ENCODE peak calls at places on chromosome 3, in seven cellular contexts. One of them, this sample, is unnamed.

GRCh38 chr3:69370156-69370944 is 15.5 kb downstream of the FRMD4B start:
- DNase-seq in NCI-H2081: peak
- DNase-seq in endothelial cell: no peak
- DNase-seq in frontal cortex: no peak
- DNase-seq in AG04450: no peak
- DNase-seq in stimulated activated CD4-positive, alpha-beta T cell treated with anti-CD3 and anti-CD28 coated beads, Interleukin-4, amount 100 ng/mL, for 1 hour: peak
- DNase-seq in pons: peak
- DNase-seq in this sample: no peak

GRCh38 chr3:195044411-195044810 is 226.5 kb downstream of the XXYLT1 start:
- DNase-seq in stimulated activated CD4-positive, alpha-beta T cell treated with anti-CD3 and anti-CD28 coated beads, Interleukin-4, amount 100 ng/mL, for 1 hour: no peak
- DNase-seq in AG04450: no peak
- DNase-seq in endothelial cell: no peak
- DNase-seq in frontal cortex: no peak
- DNase-seq in pons: no peak
- DNase-seq in NCI-H2081: no peak
- DNase-seq in this sample: no peak

GRCh38 chr3:100269410-100270217 is 8.8 kb downstream of the TBC1D23 start:
- DNase-seq in NCI-H2081: peak
- DNase-seq in endothelial cell: no peak
- DNase-seq in AG04450: peak
- DNase-seq in stimulated activated CD4-positive, alpha-beta T cell treated with anti-CD3 and anti-CD28 coated beads, Interleukin-4, amount 100 ng/mL, for 1 hour: no peak
- DNase-seq in pons: no peak
- DNase-seq in frontal cortex: no peak
- DNase-seq in this sample: peak

GRCh38 chr3:63937661-63938651 is 25.8 kb upstream of the SCAANT1 start:
- DNase-seq in stimulated activated CD4-positive, alpha-beta T cell treated with anti-CD3 and anti-CD28 coated beads, Interleukin-4, amount 100 ng/mL, for 1 hour: no peak
- DNase-seq in pons: no peak
- DNase-seq in frontal cortex: no peak
- DNase-seq in NCI-H2081: no peak
- DNase-seq in AG04450: no peak
- DNase-seq in endothelial cell: no peak
- DNase-seq in this sample: peak

GRCh38 chr3:58164199-58164879 is 46.4 kb downstream of the DNASE1L3 start:
- DNase-seq in endothelial cell: no peak
- DNase-seq in frontal cortex: no peak
- DNase-seq in stimulated activated CD4-positive, alpha-beta T cell treated with anti-CD3 and anti-CD28 coated beads, Interleukin-4, amount 100 ng/mL, for 1 hour: no peak
- DNase-seq in NCI-H2081: peak
- DNase-seq in AG04450: peak
- DNase-seq in pons: no peak
- DNase-seq in this sample: no peak

GRCh38 chr3:11576453-11576852 is 67.3 kb downstream of the VGLL4 start:
- DNase-seq in frontal cortex: no peak
- DNase-seq in AG04450: no peak
- DNase-seq in pons: no peak
- DNase-seq in NCI-H2081: no peak
- DNase-seq in stimulated activated CD4-positive, alpha-beta T cell treated with anti-CD3 and anti-CD28 coated beads, Interleukin-4, amount 100 ng/mL, for 1 hour: no peak
- DNase-seq in endothelial cell: no peak
- DNase-seq in this sample: no peak

GRCh38 chr3:72288955-72289707 is 504.2 kb upstream of the PROK2 start:
- DNase-seq in pons: peak
- DNase-seq in NCI-H2081: no peak
- DNase-seq in frontal cortex: peak
- DNase-seq in endothelial cell: no peak
- DNase-seq in stimulated activated CD4-positive, alpha-beta T cell treated with anti-CD3 and anti-CD28 coated beads, Interleukin-4, amount 100 ng/mL, for 1 hour: peak
- DNase-seq in AG04450: peak
- DNase-seq in this sample: peak

GRCh38 chr3:146542179-146542578 is 2.2 kb downstream of the PLSCR1 start:
- DNase-seq in frontal cortex: no peak
- DNase-seq in pons: peak
- DNase-seq in NCI-H2081: no peak
- DNase-seq in AG04450: no peak
- DNase-seq in endothelial cell: no peak
- DNase-seq in stimulated activated CD4-positive, alpha-beta T cell treated with anti-CD3 and anti-CD28 coated beads, Interleukin-4, amount 100 ng/mL, for 1 hour: no peak
- DNase-seq in this sample: no peak

GRCh38 chr3:50570508-50571279 is 1.4 kb downstream of the HEMK1 start:
- DNase-seq in frontal cortex: no peak
- DNase-seq in NCI-H2081: no peak
- DNase-seq in stimulated activated CD4-positive, alpha-beta T cell treated with anti-CD3 and anti-CD28 coated beads, Interleukin-4, amount 100 ng/mL, for 1 hour: no peak
- DNase-seq in AG04450: no peak
- DNase-seq in pons: no peak
- DNase-seq in endothelial cell: no peak
- DNase-seq in this sample: no peak

GRCh38 chr3:154220462-154220861 is 99.3 kb downstream of the ARHGEF26 start:
- DNase-seq in endothelial cell: no peak
- DNase-seq in pons: no peak
- DNase-seq in frontal cortex: no peak
- DNase-seq in NCI-H2081: no peak
- DNase-seq in AG04450: no peak
- DNase-seq in stimulated activated CD4-positive, alpha-beta T cell treated with anti-CD3 and anti-CD28 coated beads, Interleukin-4, amount 100 ng/mL, for 1 hour: no peak
- DNase-seq in this sample: no peak

GRCh38 chr3:12447075-12447474 is 37.2 kb upstream of the TSEN2 start:
- DNase-seq in pons: no peak
- DNase-seq in AG04450: no peak
- DNase-seq in endothelial cell: no peak
- DNase-seq in stimulated activated CD4-positive, alpha-beta T cell treated with anti-CD3 and anti-CD28 coated beads, Interleukin-4, amount 100 ng/mL, for 1 hour: no peak
- DNase-seq in NCI-H2081: no peak
- DNase-seq in frontal cortex: no peak
- DNase-seq in this sample: no peak

GRCh38 chr3:44198265-44198956 is 43.3 kb upstream of the TOPAZ1 start:
- DNase-seq in pons: peak
- DNase-seq in AG04450: peak
- DNase-seq in stimulated activated CD4-positive, alpha-beta T cell treated with anti-CD3 and anti-CD28 coated beads, Interleukin-4, amount 100 ng/mL, for 1 hour: peak
- DNase-seq in endothelial cell: peak
- DNase-seq in NCI-H2081: peak
- DNase-seq in frontal cortex: peak
- DNase-seq in this sample: peak

GRCh38 chr3:146817705-146818104 is 212.6 kb upstream of the PLSCR5 start:
- DNase-seq in NCI-H2081: peak
- DNase-seq in frontal cortex: no peak
- DNase-seq in AG04450: no peak
- DNase-seq in pons: peak
- DNase-seq in endothelial cell: no peak
- DNase-seq in stimulated activated CD4-positive, alpha-beta T cell treated with anti-CD3 and anti-CD28 coated beads, Interleukin-4, amount 100 ng/mL, for 1 hour: no peak
- DNase-seq in this sample: no peak

GRCh38 chr3:35974872-35975271 is 335.5 kb downstream of the ARPP21 start:
- DNase-seq in AG04450: no peak
- DNase-seq in stimulated activated CD4-positive, alpha-beta T cell treated with anti-CD3 and anti-CD28 coated beads, Interleukin-4, amount 100 ng/mL, for 1 hour: no peak
- DNase-seq in pons: no peak
- DNase-seq in NCI-H2081: no peak
- DNase-seq in endothelial cell: no peak
- DNase-seq in frontal cortex: no peak
- DNase-seq in this sample: no peak

GRCh38 chr3:142418926-142419592 is 28.8 kb downstream of the XRN1 start:
- DNase-seq in pons: no peak
- DNase-seq in NCI-H2081: no peak
- DNase-seq in endothelial cell: no peak
- DNase-seq in stimulated activated CD4-positive, alpha-beta T cell treated with anti-CD3 and anti-CD28 coated beads, Interleukin-4, amount 100 ng/mL, for 1 hour: no peak
- DNase-seq in AG04450: no peak
- DNase-seq in frontal cortex: no peak
- DNase-seq in this sample: no peak

GRCh38 chr3:67655364-67656121 is 1.1 kb upstream of the SUCLG2 start:
- DNase-seq in AG04450: no peak
- DNase-seq in stimulated activated CD4-positive, alpha-beta T cell treated with anti-CD3 and anti-CD28 coated beads, Interleukin-4, amount 100 ng/mL, for 1 hour: peak
- DNase-seq in NCI-H2081: no peak
- DNase-seq in pons: peak
- DNase-seq in endothelial cell: no peak
- DNase-seq in frontal cortex: no peak
- DNase-seq in this sample: no peak

GRCh38 chr3:161153480-161153879 is 48.3 kb upstream of the B3GALNT1 start:
- DNase-seq in endothelial cell: no peak
- DNase-seq in AG04450: no peak
- DNase-seq in pons: no peak
- DNase-seq in stimulated activated CD4-positive, alpha-beta T cell treated with anti-CD3 and anti-CD28 coated beads, Interleukin-4, amount 100 ng/mL, for 1 hour: no peak
- DNase-seq in NCI-H2081: no peak
- DNase-seq in frontal cortex: no peak
- DNase-seq in this sample: no peak

GRCh38 chr3:195580733-195581443 is 2.9 kb downstream of the APOD start:
- DNase-seq in frontal cortex: no peak
- DNase-seq in stimulated activated CD4-positive, alpha-beta T cell treated with anti-CD3 and anti-CD28 coated beads, Interleukin-4, amount 100 ng/mL, for 1 hour: no peak
- DNase-seq in NCI-H2081: no peak
- DNase-seq in AG04450: peak
- DNase-seq in endothelial cell: no peak
- DNase-seq in pons: peak
- DNase-seq in this sample: peak

GRCh38 chr3:136070334-136070733 is 104.8 kb downstream of the PPP2R3A start:
- DNase-seq in stimulated activated CD4-positive, alpha-beta T cell treated with anti-CD3 and anti-CD28 coated beads, Interleukin-4, amount 100 ng/mL, for 1 hour: no peak
- DNase-seq in NCI-H2081: no peak
- DNase-seq in frontal cortex: no peak
- DNase-seq in endothelial cell: no peak
- DNase-seq in AG04450: peak
- DNase-seq in pons: no peak
- DNase-seq in this sample: peak

GRCh38 chr3:31879365-31879764 is 101.7 kb downstream of the OSBPL10 start:
- DNase-seq in stimulated activated CD4-positive, alpha-beta T cell treated with anti-CD3 and anti-CD28 coated beads, Interleukin-4, amount 100 ng/mL, for 1 hour: no peak
- DNase-seq in NCI-H2081: no peak
- DNase-seq in pons: no peak
- DNase-seq in AG04450: no peak
- DNase-seq in frontal cortex: no peak
- DNase-seq in endothelial cell: no peak
- DNase-seq in this sample: no peak

GRCh38 chr3:46695962-46696922 is 2.8 kb upstream of the ALS2CL start:
- DNase-seq in AG04450: no peak
- DNase-seq in NCI-H2081: no peak
- DNase-seq in endothelial cell: no peak
- DNase-seq in stimulated activated CD4-positive, alpha-beta T cell treated with anti-CD3 and anti-CD28 coated beads, Interleukin-4, amount 100 ng/mL, for 1 hour: no peak
- DNase-seq in frontal cortex: no peak
- DNase-seq in pons: peak
- DNase-seq in this sample: no peak

GRCh38 chr3:185630182-185630622 is 44.1 kb downstream of the SENP2 start:
- DNase-seq in NCI-H2081: peak
- DNase-seq in stimulated activated CD4-positive, alpha-beta T cell treated with anti-CD3 and anti-CD28 coated beads, Interleukin-4, amount 100 ng/mL, for 1 hour: no peak
- DNase-seq in pons: peak
- DNase-seq in frontal cortex: no peak
- DNase-seq in endothelial cell: no peak
- DNase-seq in AG04450: no peak
- DNase-seq in this sample: no peak

GRCh38 chr3:64924961-64925360 is 237.2 kb upstream of the ADAMTS9 start:
- DNase-seq in endothelial cell: no peak
- DNase-seq in pons: no peak
- DNase-seq in stimulated activated CD4-positive, alpha-beta T cell treated with anti-CD3 and anti-CD28 coated beads, Interleukin-4, amount 100 ng/mL, for 1 hour: no peak
- DNase-seq in frontal cortex: no peak
- DNase-seq in AG04450: no peak
- DNase-seq in NCI-H2081: no peak
- DNase-seq in this sample: no peak

GRCh38 chr3:128260275-128260674 is 107.0 kb downstream of the EEFSEC start:
- DNase-seq in frontal cortex: no peak
- DNase-seq in NCI-H2081: no peak
- DNase-seq in endothelial cell: no peak
- DNase-seq in pons: no peak
- DNase-seq in AG04450: no peak
- DNase-seq in stimulated activated CD4-positive, alpha-beta T cell treated with anti-CD3 and anti-CD28 coated beads, Interleukin-4, amount 100 ng/mL, for 1 hour: no peak
- DNase-seq in this sample: no peak

GRCh38 chr3:33447958-33448357 is 7.8 kb upstream of the UBP1 start:
- DNase-seq in NCI-H2081: no peak
- DNase-seq in endothelial cell: no peak
- DNase-seq in frontal cortex: no peak
- DNase-seq in stimulated activated CD4-positive, alpha-beta T cell treated with anti-CD3 and anti-CD28 coated beads, Interleukin-4, amount 100 ng/mL, for 1 hour: no peak
- DNase-seq in AG04450: no peak
- DNase-seq in pons: no peak
- DNase-seq in this sample: no peak

GRCh38 chr3:18047052-18047451 is 304.6 kb upstream of the TBC1D5 start:
- DNase-seq in AG04450: no peak
- DNase-seq in stimulated activated CD4-positive, alpha-beta T cell treated with anti-CD3 and anti-CD28 coated beads, Interleukin-4, amount 100 ng/mL, for 1 hour: no peak
- DNase-seq in pons: no peak
- DNase-seq in endothelial cell: no peak
- DNase-seq in frontal cortex: no peak
- DNase-seq in NCI-H2081: no peak
- DNase-seq in this sample: no peak

GRCh38 chr3:129365779-129366178 is 62.7 kb downstream of the EFCAB12 start:
- DNase-seq in pons: no peak
- DNase-seq in endothelial cell: no peak
- DNase-seq in NCI-H2081: no peak
- DNase-seq in frontal cortex: no peak
- DNase-seq in stimulated activated CD4-positive, alpha-beta T cell treated with anti-CD3 and anti-CD28 coated beads, Interleukin-4, amount 100 ng/mL, for 1 hour: no peak
- DNase-seq in AG04450: no peak
- DNase-seq in this sample: no peak

GRCh38 chr3:9976736-9977709 is 9.6 kb downstream of the EMC3 start:
- DNase-seq in frontal cortex: no peak
- DNase-seq in pons: peak
- DNase-seq in stimulated activated CD4-positive, alpha-beta T cell treated with anti-CD3 and anti-CD28 coated beads, Interleukin-4, amount 100 ng/mL, for 1 hour: no peak
- DNase-seq in AG04450: peak
- DNase-seq in endothelial cell: no peak
- DNase-seq in NCI-H2081: peak
- DNase-seq in this sample: peak

GRCh38 chr3:45437388-45437787 is 49.0 kb downstream of the LARS2 start:
- DNase-seq in NCI-H2081: no peak
- DNase-seq in endothelial cell: no peak
- DNase-seq in pons: peak
- DNase-seq in AG04450: no peak
- DNase-seq in frontal cortex: no peak
- DNase-seq in stimulated activated CD4-positive, alpha-beta T cell treated with anti-CD3 and anti-CD28 coated beads, Interleukin-4, amount 100 ng/mL, for 1 hour: no peak
- DNase-seq in this sample: no peak

GRCh38 chr3:142586803-142587406 is 8.4 kb upstream of the ATR start:
- DNase-seq in frontal cortex: no peak
- DNase-seq in pons: peak
- DNase-seq in NCI-H2081: peak
- DNase-seq in endothelial cell: peak
- DNase-seq in AG04450: peak
- DNase-seq in stimulated activated CD4-positive, alpha-beta T cell treated with anti-CD3 and anti-CD28 coated beads, Interleukin-4, amount 100 ng/mL, for 1 hour: no peak
- DNase-seq in this sample: no peak

GRCh38 chr3:145798691-145799550 is 362.1 kb downstream of the PLOD2 start:
- DNase-seq in NCI-H2081: peak
- DNase-seq in stimulated activated CD4-positive, alpha-beta T cell treated with anti-CD3 and anti-CD28 coated beads, Interleukin-4, amount 100 ng/mL, for 1 hour: no peak
- DNase-seq in frontal cortex: no peak
- DNase-seq in endothelial cell: no peak
- DNase-seq in AG04450: no peak
- DNase-seq in pons: peak
- DNase-seq in this sample: no peak

GRCh38 chr3:126932188-126932931 is 50.6 kb upstream of the PLXNA1 start:
- DNase-seq in endothelial cell: no peak
- DNase-seq in pons: no peak
- DNase-seq in frontal cortex: no peak
- DNase-seq in AG04450: no peak
- DNase-seq in stimulated activated CD4-positive, alpha-beta T cell treated with anti-CD3 and anti-CD28 coated beads, Interleukin-4, amount 100 ng/mL, for 1 hour: no peak
- DNase-seq in NCI-H2081: no peak
- DNase-seq in this sample: no peak

GRCh38 chr3:46678280-46678679 is 15.2 kb downstream of the ALS2CL start:
- DNase-seq in endothelial cell: no peak
- DNase-seq in AG04450: no peak
- DNase-seq in stimulated activated CD4-positive, alpha-beta T cell treated with anti-CD3 and anti-CD28 coated beads, Interleukin-4, amount 100 ng/mL, for 1 hour: no peak
- DNase-seq in NCI-H2081: no peak
- DNase-seq in frontal cortex: no peak
- DNase-seq in pons: no peak
- DNase-seq in this sample: no peak

GRCh38 chr3:181727122-181728036 is 15.7 kb downstream of the SOX2 start:
- DNase-seq in stimulated activated CD4-positive, alpha-beta T cell treated with anti-CD3 and anti-CD28 coated beads, Interleukin-4, amount 100 ng/mL, for 1 hour: no peak
- DNase-seq in frontal cortex: peak
- DNase-seq in pons: peak
- DNase-seq in AG04450: no peak
- DNase-seq in endothelial cell: peak
- DNase-seq in NCI-H2081: peak
- DNase-seq in this sample: no peak

GRCh38 chr3:39671600-39671999 is 137.8 kb upstream of the MYRIP start:
- DNase-seq in stimulated activated CD4-positive, alpha-beta T cell treated with anti-CD3 and anti-CD28 coated beads, Interleukin-4, amount 100 ng/mL, for 1 hour: no peak
- DNase-seq in AG04450: no peak
- DNase-seq in frontal cortex: no peak
- DNase-seq in NCI-H2081: no peak
- DNase-seq in endothelial cell: no peak
- DNase-seq in pons: no peak
- DNase-seq in this sample: no peak

GRCh38 chr3:14297784-14298236 is 104.6 kb upstream of the SLC6A6 start:
- DNase-seq in AG04450: no peak
- DNase-seq in pons: no peak
- DNase-seq in NCI-H2081: no peak
- DNase-seq in stimulated activated CD4-positive, alpha-beta T cell treated with anti-CD3 and anti-CD28 coated beads, Interleukin-4, amount 100 ng/mL, for 1 hour: no peak
- DNase-seq in endothelial cell: no peak
- DNase-seq in frontal cortex: peak
- DNase-seq in this sample: no peak

GRCh38 chr3:63809607-63810006 is 9.5 kb upstream of the C3orf49 start:
- DNase-seq in NCI-H2081: no peak
- DNase-seq in pons: no peak
- DNase-seq in frontal cortex: no peak
- DNase-seq in stimulated activated CD4-positive, alpha-beta T cell treated with anti-CD3 and anti-CD28 coated beads, Interleukin-4, amount 100 ng/mL, for 1 hour: no peak
- DNase-seq in endothelial cell: no peak
- DNase-seq in AG04450: no peak
- DNase-seq in this sample: peak

GRCh38 chr3:146165370-146165769 is 4.4 kb upstream of the PLOD2 start:
- DNase-seq in NCI-H2081: no peak
- DNase-seq in AG04450: no peak
- DNase-seq in stimulated activated CD4-positive, alpha-beta T cell treated with anti-CD3 and anti-CD28 coated beads, Interleukin-4, amount 100 ng/mL, for 1 hour: no peak
- DNase-seq in frontal cortex: no peak
- DNase-seq in pons: no peak
- DNase-seq in endothelial cell: no peak
- DNase-seq in this sample: no peak

This sample was measured in kidney epithelial cell.